ENCODE peak calls at places on chromosomes 3 and 15, in five cellular contexts. S, G, E, H and L are unnamed samples.

GRCh38 chr15:60945196-60945595 is 283.9 kb downstream of the RORA start:
- DNase-seq in G (peak), S (no peak), E (no peak), H (no peak), L (no peak)

GRCh38 chr3:102419786-102420185 is 15.0 kb upstream of the ZPLD1 start:
- DNase-seq in E (no peak), G (no peak), S (no peak), H (no peak), L (no peak)

GRCh38 chr3:41490360-41490759 is 291.1 kb downstream of the CTNNB1 start:
- DNase-seq in G (no peak), H (no peak), E (no peak), S (no peak), L (no peak)

GRCh38 chr15:39801641-39802309 is 19.1 kb upstream of the FSIP1 start:
- DNase-seq in E (no peak), H (no peak), G (peak), S (no peak), L (peak)

GRCh38 chr3:152458023-152458724 is 189.4 kb downstream of the MBNL1 start:
- DNase-seq in E (no peak), S (no peak), G (no peak), H (no peak), L (no peak)

GRCh38 chr3:144942501-144943197 is 971.0 kb downstream of the DIPK2A start:
- DNase-seq in G (no peak), H (no peak), S (no peak), E (no peak), L (no peak)

GRCh38 chr15:74319596-74320357 is 47.7 kb downstream of the CYP11A1 start:
- DNase-seq in H (no peak), S (no peak), E (no peak), G (no peak), L (no peak)

GRCh38 chr3:180048840-180049239 is 12.1 kb upstream of the PEX5L start:
- DNase-seq in G (peak), S (no peak), E (no peak), H (no peak), L (no peak)

GRCh38 chr3:180362081-180362480 is 239.9 kb upstream of the TTC14 start:
- DNase-seq in G (no peak), H (no peak), E (no peak), S (no peak), L (no peak)

GRCh38 chr3:43497905-43498365 is 123.9 kb downstream of the ANO10 start:
- DNase-seq in S (peak), H (no peak), E (no peak), G (no peak), L (no peak)

GRCh38 chr3:77873599-77873998 is 833.7 kb downstream of the ROBO2 start:
- DNase-seq in S (no peak), G (no peak), E (no peak), H (no peak), L (no peak)

GRCh38 chr3:71454513-71455423 is 128.8 kb downstream of the FOXP1 start:
- DNase-seq in H (no peak), E (no peak), S (no peak), G (no peak), L (no peak)

GRCh38 chr3:157248590-157249425 is 88.9 kb upstream of the CCNL1 start:
- DNase-seq in E (no peak), G (peak), S (peak), H (no peak), L (no peak)